ENCODE peak calls at places on chromosomes 3 and 15, in seven cellular contexts. N, U, J, A, S, Z and W are unnamed samples.

GRCh38 chr15:75554717-75555116 is 24.4 kb downstream of the PTPN9 start:
- DNase-seq in N (no peak), U (no peak), J (no peak), A (no peak), S (no peak), Z (no peak), W (no peak)

GRCh38 chr15:81133782-81134461 is at the start of gene CFAP161:
- DNase-seq in N (peak; percentile 57), U (peak; percentile 94), J (peak; percentile 85), A (peak; percentile 84), S (peak; percentile 86), Z (no peak), W (peak; percentile 64)

GRCh38 chr3:139534444-139534812 is 5.1 kb downstream of the RBP1 start:
- DNase-seq in N (no peak), U (no peak), J (no peak), A (no peak), S (no peak), Z (no peak), W (no peak)

GRCh38 chr15:29466292-29466691 is 196.7 kb upstream of the NSMCE3 start:
- DNase-seq in N (no peak), U (no peak), J (no peak), A (no peak), S (no peak), Z (no peak), W (no peak)

GRCh38 chr3:51434746-51435323 is 43.8 kb downstream of the RBM15B start:
- DNase-seq in N (no peak), U (peak; percentile 71), J (no peak), A (no peak), S (peak; percentile 71), Z (peak; percentile 39), W (no peak)

GRCh38 chr3:111070772-111071256 is 802 bp upstream of the NECTIN3 start:
- DNase-seq in N (no peak), U (no peak), J (no peak), A (no peak), S (no peak), Z (peak; percentile 26), W (peak; percentile 5)

GRCh38 chr3:136802481-136802996 is 16.4 kb upstream of the SLC35G2 start:
- DNase-seq in N (no peak), U (no peak), J (no peak), A (no peak), S (no peak), Z (no peak), W (peak; percentile 19)

GRCh38 chr15:92800013-92800412 is 100.1 kb upstream of the CHD2 start:
- DNase-seq in N (no peak), U (no peak), J (no peak), A (no peak), S (no peak), Z (no peak), W (no peak)

GRCh38 chr3:128367221-128367620 is 99.5 kb downstream of the DNAJB8 start:
- DNase-seq in N (no peak), U (peak; percentile 18), J (no peak), A (no peak), S (no peak), Z (no peak), W (no peak)

GRCh38 chr3:179671709-179672337 is 19.0 kb downstream of the USP13 start:
- DNase-seq in N (no peak), U (peak; percentile 29), J (no peak), A (peak; percentile 17), S (peak; percentile 13), Z (no peak), W (no peak)

GRCh38 chr15:67843571-67844387 is 3.9 kb upstream of the RNU6-1 start:
- DNase-seq in N (no peak), U (peak; percentile 93), J (no peak), A (no peak), S (no peak), Z (no peak), W (no peak)

GRCh38 chr3:81419196-81419595 is 342.2 kb downstream of the GBE1 start:
- DNase-seq in N (no peak), U (no peak), J (no peak), A (no peak), S (peak; percentile 15), Z (no peak), W (no peak)

GRCh38 chr15:30859091-30859874 is 44.4 kb upstream of the FAN1 start:
- DNase-seq in N (no peak), U (peak; percentile 91), J (no peak), A (no peak), S (peak; percentile 54), Z (peak; percentile 23), W (no peak)

GRCh38 chr3:131794766-131795381 is 239.9 kb downstream of the CPNE4 start:
- DNase-seq in N (no peak), U (peak; percentile 76), J (no peak), A (no peak), S (peak; percentile 70), Z (peak; percentile 8), W (peak; percentile 19)

GRCh38 chr3:124149774-124150173 is 157.8 kb upstream of the ROPN1 start:
- DNase-seq in N (no peak), U (no peak), J (no peak), A (no peak), S (no peak), Z (no peak), W (no peak)

GRCh38 chr3:192935441-192935840 is 17.8 kb upstream of the MB21D2 start:
- DNase-seq in N (no peak), U (no peak), J (no peak), A (no peak), S (no peak), Z (no peak), W (no peak)

GRCh38 chr3:117537949-117538348 is 828.4 kb downstream of the TUSC7 start:
- DNase-seq in N (no peak), U (no peak), J (no peak), A (no peak), S (no peak), Z (no peak), W (no peak)

GRCh38 chr15:51172190-51172589 is 77.5 kb upstream of the TNFAIP8L3 start:
- DNase-seq in N (no peak), U (no peak), J (no peak), A (no peak), S (no peak), Z (no peak), W (no peak)

GRCh38 chr3:55243686-55244085 is 243.4 kb downstream of the WNT5A start:
- DNase-seq in N (no peak), U (no peak), J (no peak), A (no peak), S (no peak), Z (no peak), W (no peak)

GRCh38 chr3:57079221-57079831 is 18.9 kb downstream of the SPATA12 start:
- DNase-seq in N (peak; percentile 56), U (peak; percentile 81), J (peak; percentile 87), A (peak; percentile 46), S (peak; percentile 80), Z (no peak), W (peak; percentile 60)

GRCh38 chr3:15056676-15057404 is 8.3 kb downstream of the MRPS25 start:
- DNase-seq in N (no peak), U (no peak), J (no peak), A (no peak), S (no peak), Z (no peak), W (no peak)

GRCh38 chr15:68957686-68958085 is 27.4 kb downstream of the SPESP1 start:
- DNase-seq in N (no peak), U (no peak), J (no peak), A (no peak), S (no peak), Z (no peak), W (no peak)

GRCh38 chr3:195081242-195081963 is 189.6 kb downstream of the XXYLT1 start:
- DNase-seq in N (no peak), U (no peak), J (peak; percentile 64), A (peak; percentile 2), S (no peak), Z (no peak), W (no peak)

GRCh38 chr3:19547665-19548464 is 386.2 kb downstream of the EFHB start:
- DNase-seq in N (no peak), U (no peak), J (no peak), A (no peak), S (no peak), Z (no peak), W (no peak)

DNA sequence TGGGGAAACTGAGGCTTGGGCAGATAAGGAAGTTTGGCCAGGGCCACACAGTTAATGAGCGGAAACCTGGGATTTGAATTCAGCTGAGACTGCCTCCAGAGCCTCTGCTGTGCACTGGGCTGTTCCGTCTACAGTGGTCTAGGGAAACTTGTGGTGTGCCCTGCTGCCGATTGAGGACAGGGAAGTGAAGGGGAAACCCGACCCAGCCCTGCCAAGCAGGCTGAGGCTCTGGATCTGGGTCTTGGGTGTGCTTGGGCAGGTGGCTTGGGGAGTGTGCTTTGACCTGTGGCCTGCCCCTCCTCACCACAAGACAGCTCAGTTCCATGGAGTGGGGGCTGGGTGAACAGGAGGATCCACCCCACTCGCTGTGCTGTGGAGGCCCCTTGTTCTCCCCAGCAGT is 17.6 kb downstream of the NISCH start:
- DNase-seq in N (no peak), U (no peak), J (peak; percentile 44), A (no peak), S (no peak), Z (no peak), W (no peak)
- H3K36me3 ChIP-seq in N (peaks cover 5% of the 10 kb centered on the region), U (peaks cover 11% of the 10 kb centered on the region), J (peaks cover 80% of the 10 kb centered on the region), A (peaks cover 77% of the 10 kb centered on the region), S (no peaks in the 10 kb centered on the region), Z (peaks cover 55% of the 10 kb centered on the region), W (peaks cover 31% of the 10 kb centered on the region)

GRCh38 chr3:64444619-64445317 is 219.5 kb upstream of the PRICKLE2 start:
- DNase-seq in N (no peak), U (no peak), J (peak; percentile 72), A (no peak), S (peak; percentile 32), Z (no peak), W (peak; percentile 19)
- H3K4me3 ChIP-seq in N (peak overlapping the region; percentile 79), U (peak overlapping the region; percentile 52), J (peak overlapping the region; percentile 58), A (peak overlapping the region; percentile 43), S (peak overlapping the region; percentile 83), Z (no peak overlapping the region), W (peak overlapping the region; percentile 51)

DNA sequence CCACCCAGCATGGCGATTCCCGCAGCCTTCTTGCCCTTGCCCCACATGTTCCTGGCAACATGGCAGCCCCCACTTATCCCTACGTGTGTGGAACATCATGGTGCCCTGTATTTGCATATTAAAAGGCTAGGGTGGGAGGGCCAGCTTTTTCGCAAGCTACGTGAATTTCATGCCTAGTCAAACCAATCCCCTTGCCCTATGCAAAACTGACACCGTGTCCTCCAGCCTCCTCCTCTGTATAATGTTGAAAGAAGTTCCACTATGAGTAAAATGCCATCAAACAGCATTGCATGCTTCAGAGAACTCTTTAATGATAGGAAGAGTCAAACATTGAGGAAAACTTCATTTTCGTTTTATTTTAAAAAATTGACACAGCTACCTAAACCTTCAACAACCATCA is 170.9 kb downstream of the IL1RAP start:
- DNase-seq in N (no peak), U (no peak), J (no peak), A (no peak), S (no peak), Z (no peak), W (no peak)
- H3K27me3 ChIP-seq in N (no peaks in the 10 kb centered on the region), U (no peaks in the 10 kb centered on the region), J (no peaks in the 10 kb centered on the region), A (no peaks in the 10 kb centered on the region), S (no peaks in the 10 kb centered on the region), Z (no peaks in the 10 kb centered on the region), W (no peaks in the 10 kb centered on the region)

GRCh38 chr3:149055575-149055974 is 30.8 kb downstream of the HLTF start:
- DNase-seq in N (no peak), U (no peak), J (no peak), A (no peak), S (no peak), Z (no peak), W (no peak)

GRCh38 chr3:149058602-149059001 is 27.7 kb downstream of the HLTF start:
- DNase-seq in N (no peak), U (no peak), J (no peak), A (no peak), S (no peak), Z (no peak), W (no peak)

GRCh38 chr3:149061776-149062175 is 24.6 kb downstream of the HLTF start:
- DNase-seq in N (no peak), U (no peak), J (no peak), A (no peak), S (no peak), Z (no peak), W (no peak)

GRCh38 chr3:149058199-149058598 is 28.1 kb downstream of the HLTF start:
- DNase-seq in N (no peak), U (no peak), J (no peak), A (no peak), S (no peak), Z (no peak), W (no peak)
- H3K36me3 ChIP-seq in N (peaks cover 3% of the 10 kb centered on the region), U (no peaks in the 10 kb centered on the region), J (peaks cover 17% of the 10 kb centered on the region), A (peaks cover 84% of the 10 kb centered on the region), S (no peaks in the 10 kb centered on the region), Z (no peaks in the 10 kb centered on the region), W (peaks cover 2% of the 10 kb centered on the region)